ENCODE peak calls at places on chromosomes 5 and 9, in four cellular contexts. R, Q, Z and I are unnamed samples.

GRCh38 chr5:133203317-133204305 is 151.8 kb downstream of the HSPA4 start:
- DNase-seq in R (no peak), Z (no peak), Q (no peak), I (no peak)

GRCh38 chr9:7129391-7129790 is 371.6 kb downstream of the KDM4C start:
- DNase-seq in Z (no peak), Q (no peak), R (no peak), I (no peak)

GRCh38 chr5:153517105-153517700 is 26.7 kb downstream of the GRIA1 start:
- DNase-seq in R (no peak), Q (no peak), Z (no peak), I (no peak)

GRCh38 chr9:5301544-5301943 is 3.0 kb downstream of the RLN2 start:
- DNase-seq in R (no peak), Z (no peak), Q (no peak), I (no peak)

GRCh38 chr9:121344062-121344696 is 25.9 kb downstream of the STOM start:
- DNase-seq in R (no peak), Z (no peak), Q (no peak), I (no peak)

GRCh38 chr5:43110606-43111170 is 10.0 kb upstream of the ZNF131 start:
- DNase-seq in Z (peak; percentile 43), Q (no peak), R (peak; percentile 35), I (no peak)

GRCh38 chr5:163649522-163649921 is 144.1 kb downstream of the MAT2B start:
- DNase-seq in Z (peak; percentile 20), R (no peak), Q (no peak), I (no peak)

GRCh38 chr5:135236187-135236835 is 162.7 kb downstream of the MACROH2A1 start:
- DNase-seq in Z (no peak), Q (no peak), R (no peak), I (no peak)

GRCh38 chr9:90538566-90538965 is 104.1 kb downstream of the DIRAS2 start:
- DNase-seq in Z (no peak), Q (no peak), R (no peak), I (no peak)

GRCh38 chr9:31078175-31078574 is 1306.3 kb upstream of the ACO1 start:
- DNase-seq in R (no peak), Q (no peak), Z (no peak), I (no peak)

GRCh38 chr5:96690906-96691305 is 28.7 kb downstream of the CAST start:
- DNase-seq in Q (no peak), Z (no peak), R (no peak), I (no peak)

GRCh38 chr5:141521244-141521781 is 32.4 kb downstream of the PCDHGC5 start:
- DNase-seq in Q (no peak), R (no peak), Z (peak; percentile 81), I (no peak)

GRCh38 chr9:4299006-4299795 is 667 bp downstream of the GLIS3 start:
- DNase-seq in Q (no peak), R (no peak), Z (no peak), I (peak; percentile 6)

GRCh38 chr5:87099246-87099914 is 168.3 kb upstream of the RASA1 start:
- DNase-seq in R (no peak), Z (no peak), Q (no peak), I (no peak)

GRCh38 chr9:37787059-37787458 is 2.2 kb upstream of the EXOSC3 start:
- DNase-seq in R (no peak), Z (no peak), Q (no peak), I (no peak)

GRCh38 chr5:92496545-92496944 is 1084.5 kb downstream of the NR2F1-AS1 start:
- DNase-seq in Q (no peak), R (no peak), Z (no peak), I (no peak)

GRCh38 chr9:114501786-114502682 is 3.2 kb downstream of the WHRN start:
- DNase-seq in R (peak; percentile 56), Z (peak; percentile 48), Q (no peak), I (peak; percentile 37)

GRCh38 chr5:109956884-109957283 is 267.2 kb downstream of the MAN2A1 start:
- DNase-seq in Q (no peak), R (no peak), Z (no peak), I (no peak)

GRCh38 chr9:114529285-114529684 is 24.0 kb upstream of the WHRN start:
- DNase-seq in Q (no peak), R (no peak), Z (no peak), I (no peak)

GRCh38 chr5:50658243-50658642 is 8.2 kb upstream of the PARP8 start:
- DNase-seq in R (no peak), Z (no peak), Q (no peak), I (no peak)

GRCh38 chr5:147857302-147858129 is 21.0 kb upstream of the SCGB3A2 start:
- DNase-seq in R (peak; percentile 64), Z (peak; percentile 44), Q (no peak), I (peak; percentile 49)

GRCh38 chr5:149201121-149201637 is 59.9 kb downstream of the ABLIM3 start:
- DNase-seq in R (no peak), Q (no peak), Z (peak; percentile 12), I (no peak)

GRCh38 chr5:147746986-147747385 is 35.5 kb downstream of the JAKMIP2 start:
- DNase-seq in Z (no peak), Q (no peak), R (no peak), I (no peak)

GRCh38 chr9:36855443-36856315 is 178.4 kb downstream of the PAX5 start:
- DNase-seq in Q (no peak), Z (peak; percentile 41), R (peak; percentile 59), I (peak; percentile 51)

GRCh38 chr5:52356311-52356918 is 431.3 kb upstream of the ITGA1 start:
- DNase-seq in Z (no peak), Q (no peak), R (no peak), I (no peak)

GRCh38 chr9:14813336-14814020 is 90.9 kb upstream of the CER1 start:
- DNase-seq in R (no peak), Z (no peak), Q (no peak), I (no peak)

GRCh38 chr5:1698589-1699316 is 100.9 kb downstream of the MRPL36 start:
- DNase-seq in R (no peak), Q (no peak), Z (no peak), I (no peak)

GRCh38 chr5:105506692-105507277 is 1944.2 kb upstream of the NUDT12 start:
- DNase-seq in R (no peak), Z (peak; percentile 12), Q (no peak), I (peak; percentile 58)

GRCh38 chr5:138448481-138449398 is 9.9 kb downstream of the REEP2 start:
- DNase-seq in Q (no peak), R (no peak), Z (no peak), I (no peak)

GRCh38 chr5:176492431-176492830 is 44.2 kb downstream of the FAF2 start:
- DNase-seq in Q (no peak), Z (no peak), R (no peak), I (no peak)

GRCh38 chr5:124755565-124755964 is 9.1 kb upstream of the ZNF608 start:
- DNase-seq in Z (peak; percentile 21), Q (no peak), R (peak; percentile 68), I (peak; percentile 75)

GRCh38 chr9:114911167-114911821 is 19.1 kb downstream of the TNFSF8 start:
- DNase-seq in Z (peak; percentile 49), R (peak; percentile 34), Q (no peak), I (peak; percentile 52)

GRCh38 chr9:2022560-2022959 is 7.4 kb downstream of the SMARCA2 start:
- DNase-seq in Z (no peak), R (no peak), Q (no peak), I (no peak)

GRCh38 chr5:139524446-139524845 is 36.7 kb upstream of the UBE2D2 start:
- DNase-seq in Q (no peak), Z (no peak), R (no peak), I (no peak)

GRCh38 chr9:137583347-137583746 is 4.6 kb upstream of the DPH7 start:
- DNase-seq in Q (no peak), Z (no peak), R (no peak), I (no peak)

GRCh38 chr5:44952376-44952775 is 143.6 kb downstream of the MRPS30 start:
- DNase-seq in Q (peak; percentile 5), Z (peak; percentile 18), R (peak; percentile 29), I (peak; percentile 15)

GRCh38 chr5:114924784-114925183 is 244.9 kb downstream of the TRIM36 start:
- DNase-seq in Z (no peak), R (no peak), Q (no peak), I (no peak)
- TF ChIP-seq SP1 in Z (no peak), R (no peak), Q (no peak), I (no peak)

DNA sequence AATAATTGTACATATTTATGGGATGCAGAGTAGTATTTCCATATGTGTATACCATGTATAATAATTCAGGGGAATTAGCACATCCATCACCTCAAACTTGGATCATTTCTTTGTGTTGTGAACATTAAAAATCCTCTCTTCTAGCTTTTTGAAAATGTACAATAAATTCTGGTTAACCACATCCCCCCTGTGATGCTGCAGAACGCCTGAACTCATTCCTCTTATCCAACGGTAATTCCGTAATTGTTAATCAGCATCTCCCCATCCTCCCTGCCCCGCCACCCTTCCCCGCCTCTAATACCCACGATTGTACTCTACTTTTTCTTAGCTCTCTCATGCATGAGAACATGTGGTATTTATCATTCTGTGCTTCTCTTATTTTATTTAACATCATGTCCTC is 127.7 kb upstream of the ANKRD55 start:
- DNase-seq in R (no peak), Q (no peak), Z (no peak), I (no peak)
- TF ChIP-seq BHLHE40 in R (no peak), Q (no peak), Z (no peak), I (no peak)

DNA sequence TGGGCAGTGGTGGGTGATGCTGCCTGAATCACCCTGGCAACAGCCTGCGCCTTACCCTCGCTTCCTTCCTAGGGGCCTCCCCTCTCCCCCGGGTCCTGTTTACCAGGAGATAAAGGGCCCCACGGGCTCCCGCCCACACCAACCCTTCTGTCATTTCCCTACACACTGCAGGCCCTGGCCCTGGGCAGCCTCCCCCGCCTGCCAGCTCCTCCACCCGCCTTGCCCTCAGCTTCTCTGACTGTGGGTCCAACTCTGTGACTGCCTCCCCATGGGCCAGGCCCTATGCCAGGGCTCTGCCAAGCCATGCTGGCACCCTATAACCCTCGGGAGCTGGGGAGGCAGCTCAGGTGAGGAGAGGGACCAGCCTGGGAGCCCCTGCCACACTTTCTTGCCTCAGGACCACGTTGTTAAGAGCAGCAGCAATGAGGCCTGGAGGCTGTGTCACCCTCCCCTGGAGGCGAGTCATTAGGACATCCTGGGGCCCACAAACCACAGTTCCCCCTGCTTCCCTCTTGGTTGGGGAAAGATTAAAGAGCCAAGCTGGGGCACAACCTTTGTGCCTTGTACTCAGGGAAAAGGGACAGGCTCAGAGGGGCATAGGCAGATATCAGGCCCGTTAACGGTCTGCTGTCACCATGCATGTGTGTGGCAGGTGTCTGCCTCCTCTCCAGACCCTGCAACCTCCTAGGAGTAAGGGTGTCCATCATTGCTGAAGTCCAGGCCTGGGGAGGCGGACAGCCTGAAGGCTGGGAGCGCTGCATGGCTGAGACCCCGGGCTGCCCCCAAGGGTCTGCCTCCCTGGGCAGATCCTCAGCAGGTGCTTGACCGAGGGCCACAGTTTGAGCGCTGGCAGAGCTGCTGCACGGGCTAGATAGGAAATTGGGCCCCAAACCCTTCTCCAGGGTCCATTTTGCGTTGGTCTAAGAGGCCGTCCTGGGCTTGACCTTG is 2.7 kb downstream of the MGAT4B start:
- DNase-seq in Z (peak; percentile 44), R (peak; percentile 44), Q (no peak), I (no peak)
- TF ChIP-seq TARDBP in Z (no peak), R (no peak), Q (no peak), I (no peak)

GRCh38 chr9:120265791-120266190 is 314.2 kb downstream of the CDK5RAP2 start:
- DNase-seq in Q (no peak), R (no peak), Z (no peak), I (no peak)
- TF ChIP-seq SP1 in Q (no peak), R (no peak), Z (no peak), I (no peak)